ENCODE peak calls at places on chromosome 21, in five cellular contexts. One of them, this sample, is unnamed.

GRCh38 chr21:33259428-33259827 is 6.7 kb upstream of the IL10RB start:
- DNase-seq in activated T-helper 9 cell treated with anti-CD3 and anti-CD28 coated beads, Interleukin-2, amount 50 U/mL, for 16 hours: no peak
- DNase-seq in thoracic aorta: no peak
- DNase-seq in T-cell: no peak
- DNase-seq in left ventricle myocardium inferior: no peak
- DNase-seq in this sample: no peak

GRCh38 chr21:32193066-32193465 is 85.8 kb downstream of the MIS18A start:
- DNase-seq in activated T-helper 9 cell treated with anti-CD3 and anti-CD28 coated beads, Interleukin-2, amount 50 U/mL, for 16 hours: no peak
- DNase-seq in thoracic aorta: no peak
- DNase-seq in T-cell: no peak
- DNase-seq in left ventricle myocardium inferior: no peak
- DNase-seq in this sample: no peak

GRCh38 chr21:40191196-40191595 is 324.0 kb downstream of the PCP4 start:
- DNase-seq in activated T-helper 9 cell treated with anti-CD3 and anti-CD28 coated beads, Interleukin-2, amount 50 U/mL, for 16 hours: no peak
- DNase-seq in thoracic aorta: no peak
- DNase-seq in T-cell: no peak
- DNase-seq in left ventricle myocardium inferior: no peak
- DNase-seq in this sample: no peak

GRCh38 chr21:42258150-42258884 is 39.4 kb downstream of the ABCG1 start:
- DNase-seq in activated T-helper 9 cell treated with anti-CD3 and anti-CD28 coated beads, Interleukin-2, amount 50 U/mL, for 16 hours: peak
- DNase-seq in thoracic aorta: no peak
- DNase-seq in T-cell: peak
- DNase-seq in left ventricle myocardium inferior: peak
- DNase-seq in this sample: peak

GRCh38 chr21:46386726-46387073 is 62.7 kb downstream of the PCNT start:
- DNase-seq in activated T-helper 9 cell treated with anti-CD3 and anti-CD28 coated beads, Interleukin-2, amount 50 U/mL, for 16 hours: no peak
- DNase-seq in thoracic aorta: no peak
- DNase-seq in T-cell: no peak
- DNase-seq in left ventricle myocardium inferior: no peak
- DNase-seq in this sample: no peak

GRCh38 chr21:43739648-43740435 is 20.9 kb downstream of the PDXK start:
- DNase-seq in activated T-helper 9 cell treated with anti-CD3 and anti-CD28 coated beads, Interleukin-2, amount 50 U/mL, for 16 hours: no peak
- DNase-seq in thoracic aorta: no peak
- DNase-seq in T-cell: no peak
- DNase-seq in left ventricle myocardium inferior: no peak
- DNase-seq in this sample: no peak

GRCh38 chr21:42649122-42650032 is 4.0 kb upstream of the PDE9A start:
- DNase-seq in activated T-helper 9 cell treated with anti-CD3 and anti-CD28 coated beads, Interleukin-2, amount 50 U/mL, for 16 hours: no peak
- DNase-seq in thoracic aorta: no peak
- DNase-seq in T-cell: no peak
- DNase-seq in left ventricle myocardium inferior: peak
- DNase-seq in this sample: no peak

GRCh38 chr21:35578831-35579470 is 481.4 kb downstream of the SETD4 start:
- DNase-seq in activated T-helper 9 cell treated with anti-CD3 and anti-CD28 coated beads, Interleukin-2, amount 50 U/mL, for 16 hours: no peak
- DNase-seq in thoracic aorta: no peak
- DNase-seq in T-cell: no peak
- DNase-seq in left ventricle myocardium inferior: no peak
- DNase-seq in this sample: no peak

GRCh38 chr21:30044447-30045064 is 104.8 kb upstream of the GRIK1 start:
- DNase-seq in activated T-helper 9 cell treated with anti-CD3 and anti-CD28 coated beads, Interleukin-2, amount 50 U/mL, for 16 hours: no peak
- DNase-seq in thoracic aorta: no peak
- DNase-seq in T-cell: no peak
- DNase-seq in left ventricle myocardium inferior: no peak
- DNase-seq in this sample: no peak

GRCh38 chr21:26845066-26845749 is at the start of gene ADAMTS1:
- DNase-seq in activated T-helper 9 cell treated with anti-CD3 and anti-CD28 coated beads, Interleukin-2, amount 50 U/mL, for 16 hours: no peak
- DNase-seq in thoracic aorta: peak
- DNase-seq in T-cell: no peak
- DNase-seq in left ventricle myocardium inferior: peak
- DNase-seq in this sample: no peak

GRCh38 chr21:35139382-35139715 is 90.2 kb upstream of the RUNX1 start:
- DNase-seq in activated T-helper 9 cell treated with anti-CD3 and anti-CD28 coated beads, Interleukin-2, amount 50 U/mL, for 16 hours: no peak
- DNase-seq in thoracic aorta: no peak
- DNase-seq in T-cell: no peak
- DNase-seq in left ventricle myocardium inferior: no peak
- DNase-seq in this sample: no peak

GRCh38 chr21:42830456-42831455 is 48.6 kb downstream of the WDR4 start:
- DNase-seq in activated T-helper 9 cell treated with anti-CD3 and anti-CD28 coated beads, Interleukin-2, amount 50 U/mL, for 16 hours: no peak
- DNase-seq in thoracic aorta: no peak
- DNase-seq in T-cell: no peak
- DNase-seq in left ventricle myocardium inferior: no peak
- DNase-seq in this sample: no peak

GRCh38 chr21:15206514-15206913 is 141.7 kb upstream of the NRIP1 start:
- DNase-seq in activated T-helper 9 cell treated with anti-CD3 and anti-CD28 coated beads, Interleukin-2, amount 50 U/mL, for 16 hours: no peak
- DNase-seq in thoracic aorta: no peak
- DNase-seq in T-cell: no peak
- DNase-seq in left ventricle myocardium inferior: no peak
- DNase-seq in this sample: no peak

GRCh38 chr21:40165212-40165611 is 298.0 kb downstream of the PCP4 start:
- DNase-seq in activated T-helper 9 cell treated with anti-CD3 and anti-CD28 coated beads, Interleukin-2, amount 50 U/mL, for 16 hours: no peak
- DNase-seq in thoracic aorta: no peak
- DNase-seq in T-cell: no peak
- DNase-seq in left ventricle myocardium inferior: peak
- DNase-seq in this sample: no peak

GRCh38 chr21:32366191-32366590 is 26.6 kb downstream of the URB1 start:
- DNase-seq in activated T-helper 9 cell treated with anti-CD3 and anti-CD28 coated beads, Interleukin-2, amount 50 U/mL, for 16 hours: no peak
- DNase-seq in thoracic aorta: no peak
- DNase-seq in T-cell: no peak
- DNase-seq in left ventricle myocardium inferior: no peak
- DNase-seq in this sample: no peak

GRCh38 chr21:26965567-26966359 is 1.1 kb downstream of the ADAMTS5 start:
- DNase-seq in activated T-helper 9 cell treated with anti-CD3 and anti-CD28 coated beads, Interleukin-2, amount 50 U/mL, for 16 hours: no peak
- DNase-seq in thoracic aorta: no peak
- DNase-seq in T-cell: no peak
- DNase-seq in left ventricle myocardium inferior: peak
- DNase-seq in this sample: no peak

GRCh38 chr21:39030127-39030884 is 152.9 kb downstream of the PSMG1 start:
- DNase-seq in activated T-helper 9 cell treated with anti-CD3 and anti-CD28 coated beads, Interleukin-2, amount 50 U/mL, for 16 hours: no peak
- DNase-seq in thoracic aorta: no peak
- DNase-seq in T-cell: no peak
- DNase-seq in left ventricle myocardium inferior: no peak
- DNase-seq in this sample: no peak

GRCh38 chr21:33904041-33904440 is 11.6 kb downstream of the ATP5PO start:
- DNase-seq in activated T-helper 9 cell treated with anti-CD3 and anti-CD28 coated beads, Interleukin-2, amount 50 U/mL, for 16 hours: no peak
- DNase-seq in thoracic aorta: no peak
- DNase-seq in T-cell: no peak
- DNase-seq in left ventricle myocardium inferior: no peak
- DNase-seq in this sample: no peak

GRCh38 chr21:31606081-31606874 is 53.2 kb upstream of the SOD1 start:
- DNase-seq in activated T-helper 9 cell treated with anti-CD3 and anti-CD28 coated beads, Interleukin-2, amount 50 U/mL, for 16 hours: no peak
- DNase-seq in thoracic aorta: no peak
- DNase-seq in T-cell: no peak
- DNase-seq in left ventricle myocardium inferior: no peak
- DNase-seq in this sample: no peak

GRCh38 chr21:25583370-25584133 is 23.7 kb downstream of the MRPL39 start:
- DNase-seq in activated T-helper 9 cell treated with anti-CD3 and anti-CD28 coated beads, Interleukin-2, amount 50 U/mL, for 16 hours: no peak
- DNase-seq in thoracic aorta: no peak
- DNase-seq in T-cell: no peak
- DNase-seq in left ventricle myocardium inferior: no peak
- DNase-seq in this sample: no peak

GRCh38 chr21:34813266-34813886 is 144.6 kb downstream of the CLIC6 start:
- DNase-seq in activated T-helper 9 cell treated with anti-CD3 and anti-CD28 coated beads, Interleukin-2, amount 50 U/mL, for 16 hours: no peak
- DNase-seq in thoracic aorta: no peak
- DNase-seq in T-cell: no peak
- DNase-seq in left ventricle myocardium inferior: no peak
- DNase-seq in this sample: no peak

GRCh38 chr21:31866077-31866511 is 6.7 kb upstream of the HUNK start:
- DNase-seq in activated T-helper 9 cell treated with anti-CD3 and anti-CD28 coated beads, Interleukin-2, amount 50 U/mL, for 16 hours: peak
- DNase-seq in thoracic aorta: peak
- DNase-seq in T-cell: peak
- DNase-seq in left ventricle myocardium inferior: peak
- DNase-seq in this sample: no peak

GRCh38 chr21:34592120-34592561 is 22.8 kb downstream of the RCAN1 start:
- DNase-seq in activated T-helper 9 cell treated with anti-CD3 and anti-CD28 coated beads, Interleukin-2, amount 50 U/mL, for 16 hours: no peak
- DNase-seq in thoracic aorta: no peak
- DNase-seq in T-cell: no peak
- DNase-seq in left ventricle myocardium inferior: peak
- DNase-seq in this sample: no peak

GRCh38 chr21:42381347-42381984 is 14.4 kb downstream of the TMPRSS3 start:
- DNase-seq in activated T-helper 9 cell treated with anti-CD3 and anti-CD28 coated beads, Interleukin-2, amount 50 U/mL, for 16 hours: peak
- DNase-seq in thoracic aorta: no peak
- DNase-seq in T-cell: no peak
- DNase-seq in left ventricle myocardium inferior: no peak
- DNase-seq in this sample: peak

GRCh38 chr21:39750670-39751069 is 5.7 kb downstream of the IGSF5 start:
- DNase-seq in activated T-helper 9 cell treated with anti-CD3 and anti-CD28 coated beads, Interleukin-2, amount 50 U/mL, for 16 hours: no peak
- DNase-seq in thoracic aorta: no peak
- DNase-seq in T-cell: no peak
- DNase-seq in left ventricle myocardium inferior: no peak
- DNase-seq in this sample: no peak

GRCh38 chr21:44199448-44199847 is 41.3 kb downstream of the ICOSLG start:
- DNase-seq in activated T-helper 9 cell treated with anti-CD3 and anti-CD28 coated beads, Interleukin-2, amount 50 U/mL, for 16 hours: no peak
- DNase-seq in thoracic aorta: no peak
- DNase-seq in T-cell: no peak
- DNase-seq in left ventricle myocardium inferior: no peak
- DNase-seq in this sample: no peak

GRCh38 chr21:36732217-36732616 is 33.3 kb downstream of the SIM2 start:
- DNase-seq in activated T-helper 9 cell treated with anti-CD3 and anti-CD28 coated beads, Interleukin-2, amount 50 U/mL, for 16 hours: no peak
- DNase-seq in thoracic aorta: no peak
- DNase-seq in T-cell: no peak
- DNase-seq in left ventricle myocardium inferior: no peak
- DNase-seq in this sample: no peak

GRCh38 chr21:34606051-34606450 is 8.9 kb downstream of the RCAN1 start:
- DNase-seq in activated T-helper 9 cell treated with anti-CD3 and anti-CD28 coated beads, Interleukin-2, amount 50 U/mL, for 16 hours: no peak
- DNase-seq in thoracic aorta: no peak
- DNase-seq in T-cell: no peak
- DNase-seq in left ventricle myocardium inferior: no peak
- DNase-seq in this sample: no peak

GRCh38 chr21:40507978-40508377 is 339.0 kb downstream of the DSCAM start:
- DNase-seq in activated T-helper 9 cell treated with anti-CD3 and anti-CD28 coated beads, Interleukin-2, amount 50 U/mL, for 16 hours: no peak
- DNase-seq in thoracic aorta: no peak
- DNase-seq in T-cell: no peak
- DNase-seq in left ventricle myocardium inferior: no peak
- DNase-seq in this sample: no peak

GRCh38 chr21:28871388-28872015 is 121.2 kb downstream of the LTN1 start:
- DNase-seq in activated T-helper 9 cell treated with anti-CD3 and anti-CD28 coated beads, Interleukin-2, amount 50 U/mL, for 16 hours: no peak
- DNase-seq in thoracic aorta: no peak
- DNase-seq in T-cell: no peak
- DNase-seq in left ventricle myocardium inferior: no peak
- DNase-seq in this sample: no peak

GRCh38 chr21:42532466-42533181 is 19.0 kb downstream of the SLC37A1 start:
- DNase-seq in activated T-helper 9 cell treated with anti-CD3 and anti-CD28 coated beads, Interleukin-2, amount 50 U/mL, for 16 hours: no peak
- DNase-seq in thoracic aorta: peak
- DNase-seq in T-cell: no peak
- DNase-seq in left ventricle myocardium inferior: peak
- DNase-seq in this sample: no peak